ENCODE peak calls at places on chromosome 19, in six cellular contexts. W is GM12878, M is body of pancreas, B is stomach, F is A549, S is uterus. U is an unnamed sample. For H3K4me1, the result is how much of the 10 kb centered on the place peaks cover.

GRCh38 chr19:9323557-9323918 is 441 bp upstream of the ZNF559 start:
- DNase-seq in W (peak), M (peak), B (peak), F (peak), S (peak), U (no peak)

GRCh38 chr19:290539-291521 is at the start of gene PLPP2:
- DNase-seq in W (no peak), M (peak), B (peak), F (peak), S (peak), U (no peak)

GRCh38 chr19:16688084-16688483 is 27.1 kb downstream of the TMEM38A start:
- DNase-seq in W (no peak), M (no peak), B (no peak), F (no peak), S (no peak), U (no peak)

GRCh38 chr19:11165486-11166030 is 10.0 kb upstream of the SPC24 start:
- DNase-seq in W (no peak), M (no peak), B (no peak), F (no peak), S (no peak), U (no peak)

GRCh38 chr19:40035996-40036395 is 20.0 kb downstream of the ZNF780B start:
- DNase-seq in W (no peak), M (no peak), B (no peak), F (no peak), S (no peak), U (no peak)

GRCh38 chr19:15583346-15583745 is 31.7 kb upstream of the CYP4F8 start:
- DNase-seq in W (no peak), M (no peak), B (peak), F (no peak), S (no peak), U (no peak)

GRCh38 chr19:3034845-3035541 is 5.9 kb upstream of the TLE2 start:
- DNase-seq in W (peak), M (peak), B (peak), F (no peak), S (peak), U (no peak)

GRCh38 chr19:16588089-16588823 is 16.0 kb upstream of the SLC35E1 start:
- DNase-seq in W (peak), M (peak), B (no peak), F (no peak), S (peak), U (no peak)

GRCh38 chr19:18696023-18696422 is 12.5 kb downstream of the CRTC1 start:
- DNase-seq in W (no peak), M (no peak), B (no peak), F (no peak), S (no peak), U (no peak)

GRCh38 chr19:3494051-3494450 is 6.4 kb downstream of the DOHH start:
- DNase-seq in W (no peak), M (no peak), B (peak), F (peak), S (no peak), U (no peak)

GRCh38 chr19:23071087-23071511 is 45.7 kb upstream of the ZNF730 start:
- DNase-seq in W (no peak), M (peak), B (no peak), F (no peak), S (peak), U (no peak)

GRCh38 chr19:23249911-23250649 is at the start of gene ZNF724:
- DNase-seq in W (peak), M (peak), B (peak), F (peak), S (peak), U (peak)

GRCh38 chr19:16587031-16588023 is 15.1 kb upstream of the SLC35E1 start:
- DNase-seq in W (peak), M (no peak), B (no peak), F (no peak), S (no peak), U (no peak)

GRCh38 chr19:2120821-2121220 is 24.1 kb downstream of the IZUMO4 start:
- DNase-seq in W (no peak), M (no peak), B (no peak), F (no peak), S (no peak), U (no peak)

GRCh38 chr19:3061214-3062161 is 807 bp downstream of the TLE5 start:
- DNase-seq in W (no peak), M (no peak), B (peak), F (no peak), S (peak), U (no peak)

GRCh38 chr19:38213911-38214625 is 10.0 kb downstream of the DPF1 start:
- DNase-seq in W (peak), M (no peak), B (no peak), F (no peak), S (no peak), U (no peak)

GRCh38 chr19:11693505-11694499 is 44.9 kb downstream of the ZNF823 start:
- DNase-seq in W (no peak), M (no peak), B (no peak), F (no peak), S (no peak), U (no peak)

GRCh38 chr19:17041994-17042393 is 15.4 kb upstream of the CPAMD8 start:
- DNase-seq in W (no peak), M (no peak), B (no peak), F (no peak), S (no peak), U (no peak)

GRCh38 chr19:11356676-11357550 is 1.7 kb downstream of the PLPPR2 start:
- DNase-seq in W (no peak), M (no peak), B (no peak), F (no peak), S (no peak), U (no peak)

GRCh38 chr19:44282846-44283245 is 22.0 kb downstream of the ZNF235 start:
- DNase-seq in W (no peak), M (no peak), B (no peak), F (no peak), S (no peak), U (no peak)

GRCh38 chr19:5960005-5961001 is 17.6 kb downstream of the RANBP3 start:
- DNase-seq in W (no peak), M (peak), B (no peak), F (no peak), S (no peak), U (no peak)
- H3K4me1 ChIP-seq in W (under half), M (half or more), B (half or more), F (under half), S (under half), U (half or more)

GRCh38 chr19:13765395-13766094 is 1.2 kb downstream of the MRI1 start:
- DNase-seq in W (no peak), M (no peak), B (no peak), F (no peak), S (no peak), U (no peak)

GRCh38 chr19:13763300-13763699 is 1.0 kb upstream of the MRI1 start:
- DNase-seq in W (no peak), M (no peak), B (no peak), F (no peak), S (no peak), U (no peak)

GRCh38 chr19:13762635-13763235 is 1.6 kb upstream of the MRI1 start:
- DNase-seq in W (no peak), M (no peak), B (no peak), F (no peak), S (no peak), U (no peak)

GRCh38 chr19:13764821-13765394 is 586 bp downstream of the MRI1 start:
- DNase-seq in W (no peak), M (peak), B (peak), F (no peak), S (no peak), U (no peak)

DNA sequence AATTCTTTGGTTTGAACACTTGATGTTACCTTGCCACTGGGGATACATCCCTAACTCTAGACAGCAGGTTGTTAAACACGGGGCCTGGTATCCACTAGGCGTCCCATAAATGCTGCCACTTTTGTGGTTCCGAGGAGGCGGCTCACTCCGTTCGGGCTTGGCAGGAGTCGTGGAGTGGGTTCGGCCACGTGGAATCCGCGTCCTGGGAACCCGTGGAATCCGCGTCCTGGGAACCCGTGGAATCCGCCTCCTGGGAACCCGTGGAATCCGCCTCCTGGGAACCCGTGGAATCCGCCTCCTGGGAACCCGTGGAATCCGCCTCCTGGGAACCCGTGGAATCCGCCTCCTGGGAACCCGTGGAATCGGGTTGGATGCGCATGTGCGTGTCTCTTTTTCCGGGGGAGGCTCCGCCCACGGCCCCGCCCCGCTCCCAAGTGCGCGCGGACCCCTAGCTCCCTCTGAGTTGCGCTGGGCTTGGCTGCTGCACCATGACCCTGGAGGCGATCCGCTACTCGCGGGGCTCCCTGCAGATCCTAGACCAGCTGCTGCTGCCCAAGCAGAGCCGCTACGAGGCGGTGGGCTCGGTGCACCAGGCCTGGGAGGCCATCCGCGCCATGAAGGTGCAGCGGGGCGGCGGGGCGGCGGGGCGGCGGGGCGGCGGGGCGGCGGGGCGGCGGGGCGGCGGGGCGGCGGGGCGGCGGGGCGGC is at the start of gene MRI1:
- DNase-seq in W (no peak), M (peak), B (peak), F (peak), S (peak), U (no peak)
- TF ChIP-seq POLR2A in W (peak), M (peak), B (no peak), F (peak), S (no peak), U (peak)

GRCh38 chr19:35317464-35318043 is 11.4 kb upstream of the CD22 start:
- DNase-seq in W (no peak), M (no peak), B (no peak), F (no peak), S (no peak), U (no peak)

GRCh38 chr19:35322014-35322413 is 7.0 kb upstream of the CD22 start:
- DNase-seq in W (no peak), M (no peak), B (no peak), F (no peak), S (no peak), U (no peak)

GRCh38 chr19:35318679-35319448 is 10.1 kb upstream of the CD22 start:
- DNase-seq in W (no peak), M (no peak), B (peak), F (peak), S (peak), U (no peak)

GRCh38 chr19:35316560-35316959 is 12.4 kb upstream of the CD22 start:
- DNase-seq in W (no peak), M (no peak), B (no peak), F (no peak), S (no peak), U (no peak)

DNA sequence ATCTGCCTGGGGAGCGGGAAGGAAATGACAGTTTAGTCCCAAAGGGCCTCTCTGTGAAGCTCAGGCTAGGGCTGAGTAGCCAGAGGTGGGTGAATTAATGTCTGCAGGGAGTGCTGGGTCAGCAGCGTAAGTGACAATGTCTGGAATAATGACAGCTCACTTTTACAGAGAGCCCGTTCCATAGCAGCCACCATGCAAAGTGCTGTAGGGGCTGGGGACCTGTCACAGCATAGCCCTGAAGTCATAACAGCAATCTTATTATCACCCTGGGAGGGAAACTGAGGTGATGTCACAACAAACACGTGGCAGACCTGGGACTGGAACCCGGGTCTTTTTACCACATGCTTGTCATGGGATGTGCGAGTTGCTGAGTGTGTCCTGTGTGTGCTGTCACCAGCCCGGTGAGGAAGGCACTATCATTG is 8.7 kb upstream of the CD22 start:
- DNase-seq in W (no peak), M (no peak), B (no peak), F (no peak), S (no peak), U (no peak)
- H3K4me1 ChIP-seq in W (under half), M (under half), B (under half), F (under half), S (under half), U (under half)

DNA sequence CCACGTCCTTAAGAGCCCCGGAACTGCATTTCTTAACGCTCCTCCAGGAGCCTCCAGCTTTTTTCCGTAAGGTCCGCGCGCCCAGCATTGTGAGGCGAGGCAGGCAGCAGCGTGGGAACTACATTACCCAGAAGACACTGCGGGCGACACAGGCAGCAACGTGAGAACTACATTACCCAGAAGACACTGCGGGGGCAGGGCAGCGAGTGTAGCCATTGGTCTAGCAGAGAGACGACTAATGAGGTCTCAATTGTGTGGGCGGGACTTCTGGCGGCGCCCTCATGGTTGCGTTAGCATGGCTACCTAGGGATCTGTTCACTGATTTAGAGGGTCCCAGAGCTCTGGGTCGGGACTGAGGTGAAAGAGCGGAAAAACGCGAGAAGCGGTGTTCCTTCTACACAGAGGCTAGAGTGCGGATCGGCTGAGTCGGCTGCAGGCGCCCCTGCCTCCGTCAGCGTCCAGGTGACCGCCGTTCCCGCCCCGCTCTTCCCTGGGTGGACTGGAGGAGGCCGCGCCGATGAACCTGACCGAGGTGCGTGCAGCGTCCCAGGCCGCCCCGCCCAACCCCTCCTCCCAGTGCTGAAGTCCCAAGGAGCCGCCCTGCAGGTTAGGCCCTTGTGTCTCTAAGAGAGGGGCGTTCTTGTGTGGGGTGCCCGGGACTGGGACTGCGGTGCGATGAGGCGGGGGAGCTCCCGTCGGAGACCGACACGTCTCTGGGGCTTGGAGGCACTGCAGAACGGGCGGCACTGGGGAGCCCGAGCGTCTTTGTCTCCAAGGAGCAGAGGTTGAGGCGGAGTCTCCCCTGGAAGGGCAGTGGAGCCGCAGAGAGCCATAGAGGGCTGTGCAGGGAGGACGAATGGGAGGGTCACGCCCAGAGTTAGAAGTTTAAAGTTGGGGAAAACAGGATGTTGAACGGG is at the start of gene ZNF749:
- DNase-seq in W (peak), M (peak), B (peak), F (peak), S (peak), U (peak)
- TF ChIP-seq POLR2A in W (peak), M (peak), B (no peak), F (peak), S (no peak), U (no peak)

GRCh38 chr19:5975388-5975728 is 2.6 kb downstream of the RANBP3 start:
- DNase-seq in W (no peak), M (no peak), B (no peak), F (no peak), S (no peak), U (no peak)

GRCh38 chr19:5973376-5973775 is 4.6 kb downstream of the RANBP3 start:
- DNase-seq in W (no peak), M (no peak), B (no peak), F (no peak), S (no peak), U (no peak)

GRCh38 chr19:5974721-5975387 is 3.1 kb downstream of the RANBP3 start:
- DNase-seq in W (peak), M (no peak), B (no peak), F (no peak), S (no peak), U (no peak)

GRCh38 chr19:5972355-5972731 is 5.6 kb downstream of the RANBP3 start:
- DNase-seq in W (no peak), M (no peak), B (no peak), F (no peak), S (no peak), U (no peak)

DNA sequence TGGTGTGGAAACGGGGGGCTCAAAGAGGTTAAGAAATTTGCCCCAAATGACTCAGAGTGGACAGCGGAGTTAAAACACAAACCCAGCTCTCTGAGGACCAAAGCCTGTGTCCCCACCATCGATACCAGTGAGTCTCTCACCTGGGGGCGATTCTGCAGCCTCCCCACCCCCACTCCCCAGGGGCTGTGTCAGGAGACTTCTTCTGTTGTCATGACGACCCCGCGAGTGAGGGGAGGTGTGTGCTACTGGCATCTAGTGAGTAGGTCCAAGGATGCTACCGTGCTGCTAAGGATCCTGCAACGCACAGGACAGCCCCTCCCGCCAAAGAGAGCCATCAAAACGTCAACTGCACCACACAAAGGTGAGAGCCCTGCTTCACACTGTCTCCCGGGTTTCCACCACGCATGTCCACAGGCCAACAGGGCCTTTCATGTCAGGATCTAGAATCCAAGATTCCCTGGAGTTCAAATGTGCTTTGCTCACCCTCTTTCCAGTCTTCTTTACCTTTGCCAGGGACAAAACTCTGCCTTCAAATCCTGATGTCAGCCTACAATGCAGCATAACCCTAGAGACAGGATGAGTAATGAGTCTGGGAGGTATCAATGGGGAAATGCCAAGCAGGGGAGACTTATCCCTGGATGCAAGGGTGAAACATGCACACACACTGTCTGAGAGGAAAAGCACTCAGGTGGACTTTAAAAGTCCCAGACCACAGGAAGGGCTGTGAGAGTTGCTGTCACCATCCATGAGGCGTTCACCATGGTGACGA is 3.9 kb downstream of the RANBP3 start:
- DNase-seq in W (no peak), M (no peak), B (no peak), F (no peak), S (no peak), U (no peak)
- H3K4me1 ChIP-seq in W (under half), M (half or more), B (half or more), F (under half), S (under half), U (half or more)

GRCh38 chr19:48926909-48927308 is 6.6 kb upstream of the DHDH start:
- DNase-seq in W (no peak), M (peak), B (peak), F (peak), S (peak), U (no peak)

GRCh38 chr19:48921721-48922500 is 11.6 kb upstream of the DHDH start:
- DNase-seq in W (no peak), M (no peak), B (no peak), F (no peak), S (no peak), U (no peak)

GRCh38 chr19:48922548-48923490 is 10.7 kb upstream of the DHDH start:
- DNase-seq in W (no peak), M (no peak), B (no peak), F (no peak), S (no peak), U (no peak)

GRCh38 chr19:48928164-48929005 is 5.1 kb upstream of the DHDH start:
- DNase-seq in W (no peak), M (no peak), B (peak), F (no peak), S (no peak), U (no peak)

DNA sequence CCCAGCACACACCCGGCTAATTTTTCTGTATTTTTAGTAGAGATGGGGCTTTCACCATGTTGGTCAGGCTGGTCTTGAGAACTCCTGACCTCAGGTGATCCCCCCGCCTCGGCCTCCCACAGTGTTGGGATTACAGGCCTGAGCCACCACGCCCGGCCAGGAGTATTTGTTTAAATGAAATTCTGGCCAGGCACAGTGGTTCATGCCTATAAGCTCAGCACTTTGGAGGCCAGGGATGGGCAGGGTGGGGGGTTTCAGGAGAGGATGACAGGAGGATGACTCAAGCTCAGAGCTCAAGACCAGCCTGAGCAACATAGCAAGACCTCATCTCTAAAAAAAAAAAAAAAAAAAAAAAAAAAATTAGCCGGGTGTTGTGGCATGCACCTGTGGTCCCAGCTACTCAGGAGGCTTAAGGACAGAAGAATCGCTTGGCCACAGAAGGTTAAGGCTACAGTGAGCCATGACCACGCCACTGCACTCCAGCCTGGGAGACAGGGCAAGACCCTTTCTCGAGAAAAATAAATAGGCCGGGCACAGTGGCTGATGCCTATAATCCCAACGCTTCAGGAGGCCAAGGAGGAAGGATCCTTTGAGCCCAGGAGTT is 8.2 kb upstream of the DHDH start:
- DNase-seq in W (no peak), M (no peak), B (no peak), F (no peak), S (no peak), U (no peak)
- TF ChIP-seq POLR2A in W (no peak), M (no peak), B (no peak), F (no peak), S (no peak), U (no peak)